ENCODE peak calls at places on chromosome 10, in seven cellular contexts. V is IMR-90, Z is A549, X is HepG2, H is H1, W is GM12878, Y is K562. C is an unnamed sample.

GRCh38 chr10:50618624-50619023 is 5.1 kb downstream of the SGMS1 start:
- DNase-seq in H (no peak), Y (no peak), V (no peak), X (no peak), W (no peak), Z (no peak), C (no peak)

GRCh38 chr10:97123713-97124112 is 62.0 kb downstream of the SLIT1 start:
- DNase-seq in Z (no peak), H (no peak), X (no peak), Y (no peak), V (no peak), W (no peak), C (no peak)

GRCh38 chr10:9957352-9957751 is 1060.3 kb upstream of the CELF2 start:
- DNase-seq in X (no peak), Z (no peak), H (no peak), W (no peak), V (peak), Y (no peak), C (no peak)

GRCh38 chr10:87660484-87661133 is 931 bp downstream of the PAPSS2 start:
- DNase-seq in Z (peak), Y (no peak), V (peak), W (no peak), X (no peak), H (no peak), C (no peak)

GRCh38 chr10:122646511-122647382 is 52.9 kb downstream of the C10orf120 start:
- DNase-seq in W (no peak), Y (no peak), Z (no peak), H (no peak), X (no peak), V (no peak), C (no peak)

GRCh38 chr10:88116491-88116890 is 253.1 kb downstream of the PTEN start:
- DNase-seq in V (peak), W (no peak), Y (no peak), H (no peak), Z (peak), X (no peak), C (no peak)

GRCh38 chr10:77286851-77287250 is 350.8 kb downstream of the KCNMA1 start:
- DNase-seq in X (no peak), V (no peak), Y (no peak), H (no peak), W (no peak), Z (no peak), C (no peak)

GRCh38 chr10:78053201-78053868 is 19.7 kb downstream of the RPS24 start:
- DNase-seq in X (no peak), V (peak), W (no peak), H (no peak), Y (no peak), Z (no peak), C (no peak)

GRCh38 chr10:129320340-129320739 is 146.7 kb upstream of the MGMT start:
- DNase-seq in Z (no peak), X (no peak), W (no peak), Y (no peak), V (no peak), H (no peak), C (no peak)

GRCh38 chr10:110448682-110449418 is 48.9 kb upstream of the DUSP5 start:
- DNase-seq in Z (no peak), H (no peak), Y (no peak), V (no peak), W (no peak), X (no peak), C (no peak)

GRCh38 chr10:29007748-29008610 is 280.9 kb upstream of the LYZL1 start:
- DNase-seq in W (no peak), Y (no peak), V (no peak), X (peak), Z (peak), H (no peak), C (no peak)

GRCh38 chr10:125468273-125468672 is 214.7 kb downstream of the TEX36 start:
- DNase-seq in Z (no peak), H (no peak), Y (no peak), X (no peak), W (no peak), V (no peak), C (no peak)
- TF ChIP-seq RFX5 in Z (no peak), H (no peak), Y (no peak), X (no peak), W (no peak), V (no peak), C (no peak)

GRCh38 chr10:132331956-132332749 is at the start of gene LRRC27:
- DNase-seq in W (peak), Z (peak), V (peak), H (peak), X (peak), Y (no peak), C (peak)
- TF ChIP-seq RFX5 in W (peak), Z (no peak), V (no peak), H (no peak), X (no peak), Y (no peak), C (no peak)

DNA sequence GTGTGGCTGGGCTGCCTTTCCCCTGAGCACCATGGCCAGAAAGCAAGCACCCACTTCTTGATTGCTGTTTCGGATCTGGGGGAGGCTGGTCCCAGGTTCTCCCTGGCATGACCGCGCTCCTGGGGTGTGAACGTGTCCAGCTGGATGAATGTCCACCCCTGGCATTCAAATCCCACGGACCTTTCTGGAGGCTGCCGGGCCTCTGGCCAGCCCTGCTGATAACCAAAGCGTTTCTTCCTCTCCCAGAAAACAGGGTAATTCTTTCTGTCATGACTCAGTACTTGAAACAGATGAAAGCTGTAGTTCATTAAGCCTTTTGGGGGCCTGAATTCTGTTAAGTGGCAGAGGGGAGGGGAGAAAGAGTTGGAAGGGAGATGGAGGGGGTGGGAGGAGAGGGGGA is 73.1 kb upstream of the SAMD8 start:
- DNase-seq in W (no peak), X (no peak), H (no peak), Z (no peak), Y (no peak), V (peak), C (peak)
- TF ChIP-seq RFX5 in W (no peak), X (no peak), H (no peak), Z (no peak), Y (no peak), V (no peak), C (no peak)

GRCh38 chr10:128254486-128254885 is 128.3 kb upstream of the MKI67 start:
- DNase-seq in X (no peak), Y (no peak), V (no peak), Z (no peak), W (no peak), H (no peak), C (no peak)

GRCh38 chr10:128257404-128257803 is 131.2 kb upstream of the MKI67 start:
- DNase-seq in V (no peak), X (no peak), H (no peak), Z (no peak), W (no peak), Y (no peak), C (no peak)
- TF ChIP-seq RFX5 in V (no peak), X (no peak), H (no peak), Z (no peak), W (no peak), Y (no peak), C (no peak)

GRCh38 chr10:26378763-26379361 is 59.3 kb upstream of the APBB1IP start:
- DNase-seq in H (no peak), W (no peak), Z (peak), Y (no peak), X (no peak), V (no peak), C (no peak)
- TF ChIP-seq RFX5 in H (no peak), W (no peak), Z (no peak), Y (no peak), X (no peak), V (no peak), C (no peak)

GRCh38 chr10:43236176-43236850 is 30.6 kb downstream of the RASGEF1A start:
- DNase-seq in X (no peak), Z (no peak), W (no peak), V (no peak), H (no peak), Y (no peak), C (no peak)
- TF ChIP-seq RFX5 in X (no peak), Z (no peak), W (no peak), V (no peak), H (no peak), Y (no peak), C (no peak)

C was measured in SK-N-SH.